ENCODE peak calls at places on chromosomes 4 and X, in ten cellular contexts. E is cardiac muscle cell, P is endodermal cell, Y is colonic mucosa, S is GM23248, X is suprapubic skin, W is uterus, T is substantia nigra, F is RWPE1, Z is transverse colon. R is an unnamed sample.

GRCh38 chr4:180292339-180292738 is 1950.9 kb upstream of the TENM3 start:
- DNase-seq in S (no peak), T (no peak), W (no peak), X (no peak), Z (no peak), P (no peak), Y (no peak), E (no peak), F (no peak), R (no peak)

GRCh38 chr4:54937501-54937900 is 187.9 kb downstream of the KDR start:
- DNase-seq in W (no peak), F (no peak), E (peak; percentile 36), T (no peak), P (no peak), S (no peak), Z (no peak), Y (no peak), X (no peak), R (no peak)

GRCh38 chrX:38970845-38971244 is 169.6 kb downstream of the MID1IP1 start:
- DNase-seq in P (no peak), X (no peak), W (no peak), E (no peak), T (no peak), Z (no peak), F (no peak), Y (no peak), S (no peak), R (no peak)

GRCh38 chrX:37697169-37697760 is 11.7 kb downstream of the XK start:
- DNase-seq in W (no peak), P (no peak), T (no peak), E (no peak), X (no peak), Y (no peak), F (peak; percentile 0), Z (no peak), S (no peak), R (no peak)

GRCh38 chr4:35872273-35872672 is 372.0 kb downstream of the ARAP2 start:
- DNase-seq in Y (no peak), P (no peak), W (no peak), F (no peak), S (no peak), E (no peak), Z (no peak), X (no peak), T (no peak), R (no peak)

GRCh38 chr4:124121511-124121934 is 591.0 kb downstream of the ANKRD50 start:
- DNase-seq in Z (no peak), W (no peak), P (no peak), X (no peak), S (peak; percentile 49), Y (no peak), F (no peak), E (peak; percentile 81), T (no peak), R (no peak)

GRCh38 chr4:129358571-129358970 is 262.6 kb downstream of the C4orf33 start:
- DNase-seq in S (peak; percentile 39), T (no peak), X (no peak), Y (no peak), Z (no peak), F (peak; percentile 30), W (no peak), P (no peak), E (peak; percentile 83), R (no peak)

GRCh38 chrX:72121381-72121780 is 10.3 kb downstream of the RTL5 start:
- DNase-seq in Y (peak; percentile 32), P (peak; percentile 10), S (peak; percentile 81), E (peak; percentile 63), T (no peak), X (no peak), F (no peak), Z (peak; percentile 42), W (peak; percentile 49), R (peak; percentile 54)

GRCh38 chrX:39133971-39134370 is 332.7 kb downstream of the MID1IP1 start:
- DNase-seq in F (no peak), T (no peak), S (no peak), Y (no peak), E (no peak), W (no peak), X (no peak), P (peak; percentile 77), Z (peak; percentile 19), R (no peak)

GRCh38 chr4:162872001-162872400 is 294.7 kb downstream of the NAF1 start:
- DNase-seq in F (no peak), S (no peak), E (peak; percentile 3), X (no peak), P (no peak), W (no peak), T (no peak), Z (no peak), Y (no peak), R (no peak)

GRCh38 chrX:12814434-12814833 is 23.2 kb downstream of the PRPS2 start:
- DNase-seq in W (no peak), T (peak; percentile 12), Y (peak; percentile 32), F (peak; percentile 13), E (peak; percentile 67), S (peak; percentile 56), Z (peak; percentile 41), X (no peak), P (peak; percentile 80), R (no peak)

DNA sequence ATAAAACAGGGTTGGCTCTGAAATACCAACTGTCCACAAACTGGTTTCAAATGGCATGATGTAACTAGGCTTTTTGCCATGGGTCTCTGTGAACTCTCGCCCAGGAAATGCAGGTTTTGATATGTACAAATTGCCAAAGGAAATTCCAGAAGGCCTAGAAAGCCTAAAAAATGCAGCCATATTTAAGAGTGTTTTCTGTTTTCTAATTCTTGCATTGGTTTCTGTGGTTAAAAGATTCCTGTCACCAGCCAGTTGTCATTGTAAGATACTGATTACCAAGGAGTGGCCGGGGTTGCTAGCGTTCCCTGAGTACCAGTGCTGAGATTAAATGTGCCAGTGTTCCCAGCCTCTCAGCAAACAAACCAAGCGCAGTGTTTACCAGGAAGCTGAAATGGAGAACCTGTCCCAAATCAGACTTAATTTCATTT is 53.9 kb upstream of the SORBS2 start:
- DNase-seq in P (no peak), Z (peak; percentile 22), F (peak; percentile 7), T (no peak), W (no peak), Y (peak; percentile 27), S (peak; percentile 43), X (no peak), E (peak; percentile 73), R (no peak)
- H3K27ac ChIP-seq in P (no peak overlapping the region), Z (no peak overlapping the region), F (no peak overlapping the region), T (no peak overlapping the region), W (no peak overlapping the region), Y (no peak overlapping the region), S (no peak overlapping the region), X (no peak overlapping the region), E (no peak overlapping the region), R (no peak overlapping the region)

GRCh38 chr4:93319011-93319410 is 509.5 kb upstream of the ATOH1 start:
- DNase-seq in Z (no peak), F (no peak), E (no peak), W (no peak), Y (no peak), S (no peak), T (no peak), X (no peak), P (no peak), R (no peak)

GRCh38 chr4:93317046-93317445 is 511.5 kb upstream of the ATOH1 start:
- DNase-seq in W (no peak), P (no peak), T (no peak), F (no peak), Y (no peak), E (no peak), Z (no peak), S (no peak), X (no peak), R (no peak)

GRCh38 chr4:93312299-93312698 is 516.3 kb upstream of the ATOH1 start:
- DNase-seq in Z (no peak), S (no peak), Y (no peak), F (no peak), W (no peak), X (no peak), T (no peak), E (no peak), P (no peak), R (no peak)

GRCh38 chr4:93313207-93313606 is 515.3 kb upstream of the ATOH1 start:
- DNase-seq in P (no peak), T (no peak), X (no peak), Z (no peak), F (peak; percentile 9), Y (no peak), S (peak; percentile 0), E (peak; percentile 3), W (no peak), R (no peak)

GRCh38 chr4:93317571-93317970 is 511.0 kb upstream of the ATOH1 start:
- DNase-seq in Z (no peak), S (no peak), X (no peak), Y (no peak), E (no peak), P (no peak), W (no peak), F (peak; percentile 34), T (no peak), R (no peak)
- H3K27ac ChIP-seq in Z (no peak overlapping the region), S (no peak overlapping the region), X (no peak overlapping the region), Y (no peak overlapping the region), E (no peak overlapping the region), P (no peak overlapping the region), W (no peak overlapping the region), F (no peak overlapping the region), T (no peak overlapping the region), R (no peak overlapping the region)

DNA sequence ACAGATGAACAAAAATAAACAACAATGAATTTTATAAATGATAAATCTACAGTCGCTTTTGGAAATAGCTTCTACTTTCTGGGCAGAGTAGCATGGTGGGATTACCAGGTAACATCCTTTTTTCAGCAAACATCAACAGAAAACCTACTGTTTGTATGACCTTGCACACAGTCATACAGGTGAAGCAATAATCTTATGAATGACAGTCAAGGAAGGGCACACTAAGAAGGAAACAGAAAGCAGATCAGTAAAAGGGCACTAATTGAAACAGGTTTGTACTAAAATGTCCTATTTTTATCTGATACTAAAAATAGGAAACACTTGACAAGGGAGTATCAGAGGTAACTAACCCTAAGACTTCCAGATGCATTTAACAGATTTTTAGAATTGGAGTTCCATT is 108.9 kb downstream of the DLG3 start:
- DNase-seq in Y (no peak), X (no peak), E (no peak), Z (no peak), T (no peak), F (no peak), S (no peak), P (no peak), W (no peak), R (no peak)
- H3K27ac ChIP-seq in Y (no peak overlapping the region), X (no peak overlapping the region), E (no peak overlapping the region), Z (no peak overlapping the region), T (no peak overlapping the region), F (no peak overlapping the region), S (peak overlapping the region; percentile 15), P (no peak overlapping the region), W (no peak overlapping the region), R (no peak overlapping the region)

GRCh38 chr4:93416337-93417102 is 412.0 kb upstream of the ATOH1 start:
- DNase-seq in S (no peak), P (no peak), Z (no peak), F (no peak), W (no peak), E (no peak), X (no peak), Y (no peak), T (no peak), R (no peak)
- H3K27ac ChIP-seq in S (no peak overlapping the region), P (no peak overlapping the region), Z (no peak overlapping the region), F (no peak overlapping the region), W (no peak overlapping the region), E (no peak overlapping the region), X (no peak overlapping the region), Y (no peak overlapping the region), T (no peak overlapping the region), R (no peak overlapping the region)